ENCODE peak calls at places on chromosomes 11 and 22, in four cellular contexts. T, Q, P and W are unnamed samples.

GRCh38 chr22:39565414-39565944 is 5.1 kb upstream of the CACNA1I start:
- DNase-seq in T (no peak), Q (no peak), P (no peak), W (no peak)

GRCh38 chr22:20588843-20589581 is 81.6 kb downstream of the MED15 start:
- DNase-seq in P (no peak), T (no peak), Q (no peak), W (no peak)

GRCh38 chr11:130868087-130868486 is 48.2 kb downstream of the SNX19 start:
- DNase-seq in P (no peak), T (no peak), Q (no peak), W (no peak)

GRCh38 chr11:57116654-57117053 is 65.1 kb upstream of the LRRC55 start:
- DNase-seq in P (peak), Q (no peak), T (no peak), W (peak)

GRCh38 chr22:37388538-37388937 is 38.7 kb downstream of the ELFN2 start:
- DNase-seq in Q (no peak), T (no peak), P (no peak), W (no peak)

GRCh38 chr11:19025799-19026406 is 34.6 kb downstream of the MRGPRX2 start:
- DNase-seq in Q (no peak), P (no peak), T (no peak), W (no peak)

GRCh38 chr11:19742595-19743292 is 30.1 kb downstream of the NAV2 start:
- DNase-seq in P (peak), Q (no peak), T (no peak), W (peak)

GRCh38 chr11:3101921-3102640 is 44.9 kb upstream of the CARS1 start:
- DNase-seq in T (no peak), P (no peak), Q (no peak), W (no peak)

GRCh38 chr11:47154738-47155570 is 21.7 kb downstream of the ARFGAP2 start:
- DNase-seq in Q (no peak), T (no peak), P (no peak), W (no peak)